ENCODE peak calls at places on chromosomes 7 and 10, in four cellular contexts. E, T, V and G are unnamed samples. For H3K27me3, the result is how much of the 10 kb centered on the place peaks cover.

GRCh38 chr10:78408671-78409472 is 375.2 kb downstream of the RPS24 start:
- DNase-seq in V (no peak), T (peak), E (peak), G (no peak)

GRCh38 chr10:13712799-13713581 is 126.2 kb downstream of the PRPF18 start:
- DNase-seq in T (peak), E (no peak), V (peak), G (no peak)

GRCh38 chr7:254337-255037 is 35.5 kb upstream of the FOXL3 start:
- DNase-seq in E (no peak), T (no peak), V (no peak), G (no peak)

GRCh38 chr10:72952189-72952900 is 2.3 kb downstream of the PLA2G12B start:
- DNase-seq in E (no peak), V (no peak), T (no peak), G (no peak)

GRCh38 chr10:44980309-44981171 is 1.9 kb upstream of the DEPP1 start:
- DNase-seq in E (no peak), V (no peak), T (no peak), G (peak)

GRCh38 chr10:37865264-37865663 is 7.9 kb upstream of the ZNF248 start:
- DNase-seq in E (no peak), T (peak), V (no peak), G (no peak)

GRCh38 chr10:128024426-128024825 is 101.8 kb downstream of the MKI67 start:
- DNase-seq in E (no peak), V (no peak), T (no peak), G (no peak)

GRCh38 chr10:131452926-131453771 is 141.6 kb upstream of the TCERG1L start:
- DNase-seq in V (no peak), T (no peak), E (no peak), G (peak)

GRCh38 chr10:80596391-80597257 is 58.9 kb downstream of the SH2D4B start:
- DNase-seq in T (peak), V (peak), E (no peak), G (peak)

GRCh38 chr7:28329616-28330373 is 82.5 kb upstream of the CREB5 start:
- DNase-seq in V (no peak), E (no peak), T (no peak), G (no peak)

GRCh38 chr10:77160679-77161078 is 476.9 kb downstream of the KCNMA1 start:
- DNase-seq in T (peak), E (no peak), V (peak), G (no peak)

GRCh38 chr7:132446265-132446664 is 130.0 kb downstream of the PLXNA4 start:
- DNase-seq in T (no peak), E (no peak), V (no peak), G (no peak)

GRCh38 chr10:45580781-45581496 is 91.6 kb downstream of the ZFAND4 start:
- DNase-seq in T (no peak), V (peak), E (no peak), G (no peak)

GRCh38 chr10:15180736-15181135 is 12.2 kb upstream of the NMT2 start:
- DNase-seq in T (no peak), V (no peak), E (no peak), G (no peak)

GRCh38 chr7:83918142-83918541 is 269.2 kb upstream of the SEMA3E start:
- DNase-seq in T (no peak), V (no peak), E (no peak), G (no peak)

GRCh38 chr10:114584419-114584818 is 73.7 kb downstream of the ABLIM1 start:
- DNase-seq in E (no peak), V (no peak), T (peak), G (no peak)

GRCh38 chr7:158487546-158488224 is 99.9 kb downstream of the PTPRN2 start:
- DNase-seq in E (no peak), V (no peak), T (no peak), G (no peak)

GRCh38 chr7:20299145-20299544 is 31.6 kb upstream of the ITGB8 start:
- DNase-seq in V (no peak), E (no peak), T (no peak), G (no peak)

GRCh38 chr7:82562716-82563404 is 119.3 kb upstream of the CACNA2D1 start:
- DNase-seq in V (no peak), E (no peak), T (peak), G (no peak)

GRCh38 chr7:126040114-126041045 is 1110.8 kb upstream of the POT1 start:
- DNase-seq in V (no peak), E (no peak), T (no peak), G (no peak)

GRCh38 chr10:28217848-28218247 is 85.0 kb downstream of the MPP7 start:
- DNase-seq in T (peak), V (no peak), E (no peak), G (no peak)

GRCh38 chr7:130697791-130698190 is 11.4 kb upstream of the TSGA13 start:
- DNase-seq in T (no peak), V (no peak), E (no peak), G (no peak)

GRCh38 chr10:62233494-62234283 is 35.0 kb downstream of the RTKN2 start:
- DNase-seq in E (no peak), T (peak), V (no peak), G (no peak)

GRCh38 chr10:93435621-93436385 is 46.3 kb downstream of the MYOF start:
- DNase-seq in E (no peak), T (peak), V (no peak), G (peak)

GRCh38 chr7:79091661-79092060 is 361.8 kb downstream of the MAGI2 start:
- DNase-seq in V (no peak), E (no peak), T (peak), G (no peak)

GRCh38 chr10:72513910-72514309 is 112.0 kb downstream of the MICU1 start:
- DNase-seq in E (no peak), T (no peak), V (no peak), G (no peak)

GRCh38 chr7:95897557-95898183 is 125.3 kb downstream of the DYNC1I1 start:
- DNase-seq in V (no peak), T (no peak), E (no peak), G (no peak)

GRCh38 chr7:27198138-27198841 is 1.6 kb downstream of the HOXA13 start:
- DNase-seq in T (no peak), V (peak), E (no peak), G (peak)

GRCh38 chr7:98740643-98741042 is 123.6 kb downstream of the NPTX2 start:
- DNase-seq in V (no peak), E (no peak), T (no peak), G (no peak)

GRCh38 chr7:98748090-98748489 is 121.7 kb downstream of the TMEM130 start:
- DNase-seq in E (no peak), V (no peak), T (no peak), G (no peak)

GRCh38 chr7:98745722-98746318 is 124.0 kb downstream of the TMEM130 start:
- DNase-seq in E (peak), V (peak), T (peak), G (no peak)
- TF ChIP-seq CTCF in E (peak), V (peak), T (peak), G (peak)

DNA sequence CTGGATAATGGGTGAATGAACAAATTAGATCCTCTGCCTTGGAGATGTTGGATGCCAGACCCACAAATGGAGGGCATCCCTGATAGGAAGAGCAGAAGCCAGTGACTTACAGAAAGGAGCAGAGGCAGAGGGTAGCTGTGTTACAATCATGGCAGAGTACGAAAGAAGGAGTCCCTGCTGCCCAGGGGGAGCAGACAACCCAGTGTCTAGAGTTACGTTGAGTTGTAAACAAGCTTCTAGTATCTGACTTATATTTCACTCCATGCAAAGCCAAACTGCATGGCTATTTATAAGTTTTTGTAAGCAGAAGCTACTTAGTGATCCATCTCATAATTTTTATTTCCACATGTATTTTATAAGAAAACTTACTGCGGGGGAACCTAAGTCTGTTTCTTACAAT is 56.2 kb upstream of the A1CF start:
- DNase-seq in T (no peak), V (no peak), E (no peak), G (no peak)
- H3K27me3 ChIP-seq in T (under half), V (under half), E (under half), G (under half)

DNA sequence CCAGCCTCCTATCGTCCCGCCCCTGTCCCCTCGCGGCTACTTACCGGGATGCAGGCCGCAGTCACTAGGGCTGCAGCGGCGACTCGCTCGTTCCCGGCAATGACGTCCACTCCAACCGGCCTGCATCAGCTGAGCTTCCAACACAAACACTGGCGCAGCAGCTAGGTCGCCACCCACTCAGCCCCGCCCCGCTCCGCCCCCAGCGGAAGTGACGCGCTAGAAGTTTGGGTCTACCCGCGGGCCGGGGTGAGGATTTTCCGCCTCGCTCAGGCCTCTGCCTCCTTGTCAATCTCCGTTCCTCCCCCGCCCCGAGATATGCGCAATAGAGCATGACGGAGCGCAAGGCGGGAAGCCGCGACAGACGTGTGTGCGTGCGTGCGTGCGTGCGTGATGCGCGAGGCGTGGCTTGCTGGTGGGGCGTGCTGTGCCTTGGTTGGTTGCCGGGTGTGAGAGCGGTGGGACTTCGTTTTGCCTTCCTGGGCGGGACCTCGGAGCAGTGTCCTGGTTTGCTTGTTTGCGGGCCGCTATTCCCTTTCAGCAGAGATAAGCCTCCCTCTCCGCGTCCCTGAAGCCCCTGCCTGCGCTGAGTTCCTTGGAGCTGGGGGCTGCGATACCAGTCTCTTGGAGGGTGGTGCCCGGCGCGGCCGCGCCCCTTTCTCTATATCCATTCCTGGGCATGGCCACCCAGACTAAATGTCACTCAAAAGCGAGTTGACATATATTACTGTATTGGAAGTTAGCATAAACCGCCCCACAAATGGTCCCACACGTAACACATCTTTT is at the start of gene PNPLA8:
- DNase-seq in V (peak), T (peak), E (peak), G (peak)
- TF ChIP-seq CTCF in V (no peak), T (no peak), E (peak), G (no peak)

DNA sequence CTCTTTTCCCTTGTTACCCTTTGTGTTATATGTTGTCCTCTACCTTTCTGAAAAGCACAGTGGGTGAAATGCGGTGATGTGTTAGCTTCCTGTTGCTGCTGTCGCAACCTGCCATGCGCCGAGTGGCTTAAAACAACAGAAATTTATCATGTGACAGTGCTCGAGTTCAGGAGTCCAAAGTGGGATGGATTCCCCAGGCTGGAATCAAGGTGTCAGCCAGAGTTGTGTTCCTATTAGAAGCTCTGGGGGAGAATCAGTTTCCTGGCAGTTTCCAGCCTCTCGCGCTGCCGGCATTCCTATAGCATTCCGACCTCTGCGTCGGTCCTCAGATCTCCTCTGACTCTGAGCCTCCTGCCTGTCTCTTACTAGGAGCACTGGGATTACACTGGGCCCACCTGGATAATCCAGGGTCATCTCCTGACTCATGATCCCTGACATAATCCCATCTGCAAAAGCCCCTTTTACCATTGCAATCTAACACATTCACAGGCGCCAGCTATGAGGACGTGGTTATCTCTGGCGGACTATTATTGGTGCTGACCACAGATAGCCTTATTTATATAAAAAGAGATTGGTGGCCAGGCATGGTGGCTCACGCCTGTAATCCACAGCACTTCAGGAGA is 207.5 kb downstream of the CUX1 start:
- DNase-seq in E (no peak), V (peak), T (no peak), G (no peak)
- H3K27me3 ChIP-seq in E (under half), V (under half), T (under half), G (under half)

GRCh38 chr10:88693392-88694020 is 12.5 kb upstream of the LIPK start:
- DNase-seq in T (no peak), V (no peak), E (no peak), G (no peak)
- TF ChIP-seq CTCF in T (peak), V (no peak), E (no peak), G (no peak)

GRCh38 chr10:71480662-71481061 is 83.9 kb downstream of the CDH23 start:
- DNase-seq in T (no peak), E (no peak), V (no peak), G (no peak)
- H3K27me3 ChIP-seq in T (half or more), E (under half), V (under half), G (under half)

GRCh38 chr10:113300628-113301027 is 252.2 kb upstream of the HABP2 start:
- DNase-seq in E (no peak), T (no peak), V (no peak), G (no peak)

GRCh38 chr10:113298616-113299015 is 254.2 kb upstream of the HABP2 start:
- DNase-seq in T (no peak), E (no peak), V (no peak), G (no peak)

GRCh38 chr10:113302062-113302461 is 250.8 kb upstream of the HABP2 start:
- DNase-seq in V (no peak), E (no peak), T (no peak), G (no peak)

GRCh38 chr10:113303747-113304146 is 249.1 kb upstream of the HABP2 start:
- DNase-seq in V (no peak), T (peak), E (no peak), G (no peak)

GRCh38 chr10:113301342-113301984 is 251.4 kb upstream of the HABP2 start:
- DNase-seq in E (no peak), V (no peak), T (no peak), G (no peak)
- TF ChIP-seq CTCF in E (no peak), V (no peak), T (no peak), G (no peak)

DNA sequence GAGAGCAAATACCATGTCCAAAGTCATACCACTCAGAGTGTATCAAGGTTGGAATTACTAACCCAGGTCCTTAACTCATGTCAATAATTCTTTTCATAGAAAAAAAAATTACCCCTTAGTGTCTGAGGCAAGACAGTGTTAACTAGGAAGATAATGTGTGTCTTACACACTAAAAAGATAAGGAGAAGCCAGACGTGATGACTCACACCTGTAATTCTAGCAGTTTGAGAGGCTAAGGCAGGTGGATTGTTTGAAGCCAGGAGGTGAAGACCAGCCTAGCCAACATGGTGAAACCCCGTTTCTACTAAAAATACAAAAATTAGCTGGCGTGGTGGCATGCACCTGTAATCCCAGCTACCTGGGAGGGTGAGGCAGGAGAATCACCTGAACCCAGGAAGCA is 423.4 kb downstream of the SORCS1 start:
- DNase-seq in T (no peak), V (no peak), E (no peak), G (no peak)
- H3K27me3 ChIP-seq in T (under half), V (under half), E (under half), G (under half)

GRCh38 chr10:118564652-118565051 is 30.8 kb downstream of the PRLHR start:
- DNase-seq in E (no peak), V (no peak), T (no peak), G (no peak)
- TF ChIP-seq CTCF in E (no peak), V (no peak), T (peak), G (no peak)

GRCh38 chr10:43681226-43681625 is 32.5 kb upstream of the ZNF32 start:
- DNase-seq in E (no peak), V (no peak), T (no peak), G (no peak)

GRCh38 chr10:43678654-43679053 is 30.0 kb upstream of the ZNF32 start:
- DNase-seq in V (no peak), T (no peak), E (no peak), G (no peak)

GRCh38 chr10:43680035-43680434 is 31.4 kb upstream of the ZNF32 start:
- DNase-seq in T (peak), E (no peak), V (no peak), G (no peak)

GRCh38 chr10:43681721-43682120 is 33.0 kb upstream of the ZNF32 start:
- DNase-seq in V (no peak), E (no peak), T (no peak), G (no peak)

DNA sequence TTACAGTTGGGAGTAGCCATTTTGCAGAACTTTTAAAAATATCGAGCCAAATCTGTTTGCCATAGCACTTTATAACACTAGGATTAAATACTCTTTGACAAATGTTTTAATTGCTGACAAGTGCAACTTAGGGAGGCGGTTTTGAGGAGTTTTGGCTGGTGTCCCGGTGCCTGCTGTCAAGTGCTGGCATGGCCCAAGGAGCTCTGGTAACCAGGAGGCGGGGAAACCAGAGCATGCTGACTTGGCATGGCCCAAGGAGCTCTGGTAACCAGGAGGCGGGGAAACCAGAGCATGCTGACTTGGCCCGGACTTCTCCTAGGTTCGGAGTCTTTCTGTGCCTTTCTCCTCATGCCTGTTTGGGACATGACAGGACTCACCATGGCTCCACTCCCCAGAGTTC is 30.8 kb upstream of the ZNF32 start:
- DNase-seq in V (peak), E (peak), T (no peak), G (no peak)
- H3K27me3 ChIP-seq in V (under half), E (under half), T (under half), G (under half)